ENCODE peak calls at places on chromosomes 4 and X, in four cellular contexts. H is tibial artery, L is GM23248, K is HCEC 1CT. R is an unnamed sample.

GRCh38 chr4:78592104-78592783 is 40.7 kb downstream of the ANXA3 start:
- DNase-seq in H (no peak), L (peak; percentile 16), K (no peak), R (peak; percentile 27)

GRCh38 chr4:71541541-71541940 is 202.7 kb downstream of the SLC4A4 start:
- DNase-seq in H (no peak), L (no peak), K (no peak), R (no peak)

GRCh38 chrX:131734621-131735020 is 190.7 kb downstream of the OR13H1 start:
- DNase-seq in H (no peak), L (no peak), K (peak; percentile 30), R (no peak)

GRCh38 chr4:99838927-99839326 is 22.3 kb downstream of the DAPP1 start:
- DNase-seq in H (no peak), L (no peak), K (no peak), R (no peak)

GRCh38 chr4:2251073-2251794 is 9.3 kb upstream of the HAUS3 start:
- DNase-seq in H (peak; percentile 18), L (no peak), K (no peak), R (no peak)

GRCh38 chr4:27009539-27009938 is 148.9 kb downstream of the STIM2 start:
- DNase-seq in H (no peak), L (peak; percentile 57), K (peak; percentile 56), R (peak; percentile 9)

GRCh38 chrX:9510366-9510765 is 45.5 kb downstream of the TBL1X start:
- DNase-seq in H (no peak), L (no peak), K (no peak), R (peak; percentile 6)

GRCh38 chr4:174423257-174423944 is 98.9 kb downstream of the HPGD start:
- DNase-seq in H (peak; percentile 42), L (peak; percentile 86), K (peak; percentile 72), R (peak; percentile 86)

GRCh38 chr4:151781026-151781425 is 20.2 kb upstream of the GATB start:
- DNase-seq in H (no peak), L (no peak), K (no peak), R (no peak)

GRCh38 chrX:107718156-107718621 is 57.4 kb downstream of the TSC22D3 start:
- DNase-seq in H (peak; percentile 90), L (peak; percentile 75), K (peak; percentile 64), R (peak; percentile 89)

GRCh38 chr4:168474660-168475320 is 5.5 kb downstream of the DDX60L start:
- DNase-seq in H (no peak), L (peak; percentile 7), K (no peak), R (no peak)

GRCh38 chrX:141469469-141469868 is 115.1 kb downstream of the SPANXA1 start:
- DNase-seq in H (no peak), L (peak; percentile 6), K (peak; percentile 15), R (peak; percentile 77)

GRCh38 chrX:44544036-44544435 is 1.4 kb upstream of the FUNDC1 start:
- DNase-seq in H (no peak), L (no peak), K (no peak), R (no peak)

GRCh38 chrX:25858273-25858880 is 279.8 kb upstream of the MAGEB18 start:
- DNase-seq in H (no peak), L (no peak), K (no peak), R (no peak)

GRCh38 chrX:154046262-154046771 is 26.6 kb upstream of the IRAK1 start:
- DNase-seq in H (peak; percentile 60), L (peak; percentile 83), K (no peak), R (no peak)

GRCh38 chrX:1491851-1492349 is 39.2 kb upstream of the ASMTL start:
- DNase-seq in H (no peak), L (peak; percentile 14), K (peak; percentile 17), R (peak; percentile 22)